ENCODE peak calls at places on chromosomes 12 and 14, in ten cellular contexts. V, D, U, X, Q, Z, C, E, L and W are unnamed samples. For H3K36me3, the result is how much of the 10 kb centered on the place peaks cover.

GRCh38 chr12:30026621-30027234 is 243.0 kb upstream of the TMTC1 start:
- DNase-seq in V (no peak), D (no peak), U (no peak), X (no peak), Q (no peak), Z (no peak), C (no peak), E (no peak), L (no peak), W (no peak)

GRCh38 chr12:124784871-124785572 is 78.6 kb downstream of the SCARB1 start:
- DNase-seq in V (no peak), D (no peak), U (no peak), X (no peak), Q (no peak), Z (no peak), C (no peak), E (no peak), L (no peak), W (no peak)

GRCh38 chr14:75658957-75659356 is 1.7 kb downstream of the ERG28 start:
- DNase-seq in V (no peak), D (no peak), U (no peak), X (no peak), Q (no peak), Z (no peak), C (no peak), E (no peak), L (no peak), W (no peak)

GRCh38 chr12:76020281-76020680 is 11.3 kb downstream of the PHLDA1 start:
- DNase-seq in V (no peak), D (no peak), U (no peak), X (peak), Q (peak), Z (no peak), C (no peak), E (peak), L (peak), W (peak)

GRCh38 chr12:71551529-71551928 is 111.9 kb downstream of the LGR5 start:
- DNase-seq in V (no peak), D (no peak), U (no peak), X (no peak), Q (no peak), Z (no peak), C (no peak), E (peak), L (no peak), W (no peak)

GRCh38 chr12:121520119-121520518 is 60.7 kb downstream of the KDM2B start:
- DNase-seq in V (no peak), D (no peak), U (no peak), X (no peak), Q (no peak), Z (no peak), C (no peak), E (no peak), L (no peak), W (no peak)

GRCh38 chr12:13573698-13574321 is 377.3 kb downstream of the EMP1 start:
- DNase-seq in V (no peak), D (no peak), U (no peak), X (peak), Q (no peak), Z (no peak), C (no peak), E (peak), L (no peak), W (no peak)

GRCh38 chr12:21879312-21879711 is 61.9 kb downstream of the ABCC9 start:
- DNase-seq in V (no peak), D (no peak), U (no peak), X (no peak), Q (no peak), Z (no peak), C (no peak), E (no peak), L (no peak), W (no peak)

GRCh38 chr12:75087656-75088055 is 122.0 kb downstream of the KCNC2 start:
- DNase-seq in V (no peak), D (no peak), U (no peak), X (peak), Q (no peak), Z (no peak), C (no peak), E (peak), L (no peak), W (no peak)

GRCh38 chr12:51059086-51059485 is 11.0 kb downstream of the LETMD1 start:
- DNase-seq in V (no peak), D (no peak), U (no peak), X (no peak), Q (no peak), Z (no peak), C (no peak), E (no peak), L (no peak), W (no peak)
- H3K27ac ChIP-seq in V (no peak), D (no peak), U (no peak), X (no peak), Q (no peak), Z (no peak), C (no peak), E (no peak), L (no peak), W (no peak)

GRCh38 chr14:60652674-60653387 is 3.6 kb upstream of the SIX1 start:
- DNase-seq in V (no peak), D (no peak), U (no peak), X (no peak), Q (no peak), Z (no peak), C (no peak), E (no peak), L (no peak), W (no peak)
- H3K4me3 ChIP-seq in V (no peak), D (no peak), U (no peak), X (no peak), Q (no peak), Z (no peak), C (no peak), E (no peak), L (no peak), W (no peak)

GRCh38 chr12:43347026-43347425 is 205.0 kb downstream of the ADAMTS20 start:
- DNase-seq in V (no peak), D (no peak), U (no peak), X (no peak), Q (no peak), Z (no peak), C (no peak), E (no peak), L (no peak), W (no peak)

GRCh38 chr12:43357141-43357540 is 194.9 kb downstream of the ADAMTS20 start:
- DNase-seq in V (no peak), D (no peak), U (no peak), X (no peak), Q (no peak), Z (no peak), C (no peak), E (no peak), L (no peak), W (no peak)

GRCh38 chr12:43349863-43350262 is 202.1 kb downstream of the ADAMTS20 start:
- DNase-seq in V (no peak), D (no peak), U (no peak), X (no peak), Q (no peak), Z (no peak), C (no peak), E (peak), L (no peak), W (no peak)

GRCh38 chr12:43348221-43348620 is 203.8 kb downstream of the ADAMTS20 start:
- DNase-seq in V (no peak), D (no peak), U (no peak), X (no peak), Q (no peak), Z (no peak), C (no peak), E (no peak), L (no peak), W (no peak)

GRCh38 chr12:43352001-43352400 is 200.0 kb downstream of the ADAMTS20 start:
- DNase-seq in V (no peak), D (no peak), U (no peak), X (no peak), Q (no peak), Z (no peak), C (no peak), E (no peak), L (no peak), W (no peak)
- H3K36me3 ChIP-seq in V (under half), D (under half), U (under half), X (under half), Q (under half), Z (under half), C (under half), E (under half), L (under half), W (under half)

GRCh38 chr14:83171761-83172160 is 1638.1 kb upstream of the SEL1L start:
- DNase-seq in V (no peak), D (no peak), U (no peak), X (no peak), Q (no peak), Z (no peak), C (no peak), E (no peak), L (no peak), W (no peak)
- H3K27ac ChIP-seq in V (no peak), D (no peak), U (no peak), X (no peak), Q (no peak), Z (no peak), C (no peak), E (no peak), L (no peak), W (no peak)

GRCh38 chr12:3922033-3922432 is 48.8 kb upstream of the PARP11 start:
- DNase-seq in V (no peak), D (no peak), U (no peak), X (no peak), Q (no peak), Z (no peak), C (no peak), E (no peak), L (no peak), W (no peak)

GRCh38 chr12:3920378-3921141 is 47.4 kb upstream of the PARP11 start:
- DNase-seq in V (no peak), D (no peak), U (no peak), X (no peak), Q (no peak), Z (no peak), C (no peak), E (no peak), L (no peak), W (no peak)

GRCh38 chr12:3924761-3925160 is 51.6 kb upstream of the PARP11 start:
- DNase-seq in V (no peak), D (no peak), U (no peak), X (no peak), Q (no peak), Z (no peak), C (no peak), E (no peak), L (no peak), W (no peak)

GRCh38 chr12:3921142-3921520 is 47.9 kb upstream of the PARP11 start:
- DNase-seq in V (no peak), D (no peak), U (no peak), X (no peak), Q (no peak), Z (no peak), C (no peak), E (no peak), L (no peak), W (no peak)

DNA sequence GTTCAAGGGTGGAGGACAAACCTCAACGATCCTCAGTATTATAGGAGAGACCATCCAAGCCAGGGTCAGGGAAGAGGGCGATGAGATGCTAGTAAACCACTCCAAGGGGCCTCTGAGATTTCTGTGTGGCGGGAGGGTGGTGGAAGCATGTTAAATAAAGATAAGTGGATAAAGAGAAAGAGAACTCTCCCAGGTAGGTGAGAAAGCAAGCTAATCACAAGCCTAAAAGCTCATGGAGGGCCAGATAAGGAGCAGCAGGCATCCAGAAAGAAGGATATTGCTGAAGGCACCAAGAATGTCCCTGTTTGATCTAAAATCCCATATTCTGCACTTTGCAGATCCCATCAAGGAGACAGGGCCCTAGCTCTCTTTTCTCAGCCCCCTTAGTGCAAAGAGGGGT is 48.3 kb upstream of the PARP11 start:
- DNase-seq in V (no peak), D (no peak), U (no peak), X (peak), Q (no peak), Z (no peak), C (no peak), E (no peak), L (no peak), W (no peak)
- H3K4me3 ChIP-seq in V (no peak), D (no peak), U (no peak), X (no peak), Q (no peak), Z (no peak), C (no peak), E (no peak), L (no peak), W (no peak)

GRCh38 chr14:92942576-92942975 is 19.6 kb downstream of the CHGA start:
- DNase-seq in V (no peak), D (no peak), U (no peak), X (no peak), Q (no peak), Z (no peak), C (no peak), E (no peak), L (no peak), W (no peak)
- H3K36me3 ChIP-seq in V (under half), D (under half), U (under half), X (under half), Q (under half), Z (under half), C (half or more), E (under half), L (under half), W (under half)

GRCh38 chr14:81509838-81510452 is 23.7 kb downstream of the SEL1L start:
- DNase-seq in V (no peak), D (no peak), U (no peak), X (no peak), Q (no peak), Z (no peak), C (no peak), E (no peak), L (no peak), W (no peak)

GRCh38 chr14:81509321-81509720 is 24.3 kb downstream of the SEL1L start:
- DNase-seq in V (no peak), D (no peak), U (no peak), X (no peak), Q (no peak), Z (no peak), C (no peak), E (no peak), L (no peak), W (no peak)

GRCh38 chr14:81516941-81517797 is 16.5 kb downstream of the SEL1L start:
- DNase-seq in V (no peak), D (no peak), U (peak), X (peak), Q (no peak), Z (no peak), C (no peak), E (no peak), L (no peak), W (no peak)

GRCh38 chr14:81506512-81506911 is 27.1 kb downstream of the SEL1L start:
- DNase-seq in V (no peak), D (no peak), U (no peak), X (no peak), Q (no peak), Z (no peak), C (no peak), E (no peak), L (no peak), W (no peak)

GRCh38 chr14:81511110-81511900 is 22.3 kb downstream of the SEL1L start:
- DNase-seq in V (no peak), D (no peak), U (no peak), X (no peak), Q (no peak), Z (no peak), C (no peak), E (no peak), L (no peak), W (no peak)
- H3K27ac ChIP-seq in V (no peak), D (no peak), U (no peak), X (no peak), Q (no peak), Z (peak), C (no peak), E (no peak), L (no peak), W (no peak)

GRCh38 chr12:88172844-88173407 is 30.8 kb downstream of the TMTC3 start:
- DNase-seq in V (no peak), D (no peak), U (no peak), X (no peak), Q (no peak), Z (no peak), C (no peak), E (no peak), L (no peak), W (no peak)

GRCh38 chr12:88179436-88180014 is 37.4 kb downstream of the TMTC3 start:
- DNase-seq in V (no peak), D (no peak), U (no peak), X (peak), Q (no peak), Z (no peak), C (no peak), E (no peak), L (no peak), W (no peak)

DNA sequence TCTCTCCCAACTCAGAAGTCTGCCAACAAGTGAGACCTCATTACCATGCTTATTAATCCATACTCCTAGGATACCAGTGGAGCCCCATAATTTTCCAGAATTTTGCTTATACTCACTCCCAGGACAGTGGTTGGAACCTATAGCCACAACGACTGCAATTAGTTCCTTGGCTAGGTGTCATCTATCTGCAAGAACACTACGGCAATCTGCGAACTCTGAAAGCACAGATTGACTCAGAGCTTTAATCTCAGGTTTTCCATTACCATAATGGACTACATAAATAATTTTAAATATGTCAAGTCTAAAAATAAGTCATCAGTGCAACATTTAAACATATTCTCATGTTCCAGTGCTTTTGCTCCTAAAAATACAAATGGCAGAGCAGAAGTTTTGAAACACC is 33.4 kb downstream of the TMTC3 start:
- DNase-seq in V (no peak), D (no peak), U (no peak), X (no peak), Q (no peak), Z (no peak), C (no peak), E (no peak), L (no peak), W (no peak)
- H3K4me3 ChIP-seq in V (no peak), D (no peak), U (no peak), X (no peak), Q (no peak), Z (no peak), C (no peak), E (no peak), L (no peak), W (no peak)

GRCh38 chr12:66314278-66314677 is 12.0 kb downstream of the HELB start:
- DNase-seq in V (no peak), D (no peak), U (no peak), X (no peak), Q (no peak), Z (no peak), C (no peak), E (no peak), L (no peak), W (no peak)
- H3K36me3 ChIP-seq in V (under half), D (under half), U (under half), X (under half), Q (under half), Z (under half), C (under half), E (under half), L (under half), W (under half)